ENCODE peak calls at places on chromosomes 6 and 20, in seven cellular contexts. O is bronchial epithelial cell, A is neural progenitor cell, C is PC-3, R is pancreas, J is adrenal gland, Z is fibroblast of villous mesenchyme. G is an unnamed sample.

GRCh38 chr6:132084811-132085509 is 133.8 kb upstream of the CCN2 start:
- DNase-seq in J (no peak), R (no peak), Z (peak), O (peak), C (peak), A (no peak), G (peak)

GRCh38 chr6:100177956-100178355 is 183.9 kb upstream of the MCHR2 start:
- DNase-seq in A (no peak), C (no peak), J (no peak), O (no peak), Z (no peak), R (no peak), G (peak)

GRCh38 chr6:110039996-110040383 is 61.9 kb downstream of the GPR6 start:
- DNase-seq in Z (peak), C (peak), A (peak), O (peak), J (no peak), R (peak), G (peak)

GRCh38 chr6:128327890-128328289 is 192.5 kb downstream of the PTPRK start:
- DNase-seq in R (peak), A (peak), C (peak), J (peak), O (peak), Z (peak), G (peak)

GRCh38 chr6:139577124-139577800 is 202.8 kb upstream of the CITED2 start:
- DNase-seq in C (peak), A (no peak), Z (no peak), R (peak), J (no peak), O (peak), G (no peak)

GRCh38 chr6:72272958-72273357 is 348.9 kb upstream of the KCNQ5 start:
- DNase-seq in O (no peak), J (no peak), R (no peak), Z (no peak), A (no peak), C (no peak), G (peak)

GRCh38 chr6:106092279-106092678 is 6.1 kb downstream of the PRDM1 start:
- DNase-seq in C (no peak), R (no peak), A (no peak), J (no peak), O (no peak), Z (no peak), G (no peak)

GRCh38 chr20:4998160-4998651 is 3.1 kb downstream of the SLC23A2 start:
- DNase-seq in J (no peak), O (no peak), Z (no peak), R (no peak), A (peak), C (peak), G (no peak)

GRCh38 chr20:51022227-51022802 is 592 bp downstream of the KCNG1 start:
- DNase-seq in C (peak), Z (no peak), O (no peak), J (no peak), A (no peak), R (no peak), G (no peak)

GRCh38 chr6:169321546-169321945 is 67.9 kb upstream of the THBS2 start:
- DNase-seq in R (no peak), O (no peak), A (no peak), Z (no peak), C (no peak), J (no peak), G (no peak)

GRCh38 chr6:49979584-49979983 is 10.2 kb upstream of the DEFB113 start:
- DNase-seq in J (no peak), O (no peak), A (no peak), Z (no peak), C (no peak), R (no peak), G (no peak)

GRCh38 chr6:1082040-1082935 is 229.6 kb upstream of the FOXQ1 start:
- DNase-seq in R (no peak), J (no peak), Z (peak), O (peak), A (no peak), C (peak), G (peak)

GRCh38 chr20:33668791-33669155 is 2.0 kb downstream of the ACTL10 start:
- DNase-seq in Z (no peak), A (no peak), O (no peak), J (no peak), R (no peak), C (no peak), G (no peak)

GRCh38 chr6:53032853-53033252 is 32.4 kb upstream of the FBXO9 start:
- DNase-seq in O (no peak), Z (no peak), R (no peak), C (peak), A (no peak), J (no peak), G (peak)

GRCh38 chr6:65638047-65638831 is 68.8 kb downstream of the EYS start:
- DNase-seq in R (no peak), C (peak), O (no peak), A (peak), J (peak), Z (no peak), G (no peak)

GRCh38 chr6:53095716-53096115 is 30.5 kb downstream of the FBXO9 start:
- DNase-seq in A (no peak), Z (no peak), C (no peak), J (no peak), R (no peak), O (no peak), G (peak)

GRCh38 chr20:29409833-29410804 is 1847.3 kb upstream of the DEFB115 start:
- DNase-seq in O (no peak), J (no peak), A (no peak), R (no peak), Z (no peak), C (no peak), G (no peak)

GRCh38 chr6:138377844-138378243 is at the start of gene SMIM28:
- DNase-seq in J (no peak), O (no peak), Z (no peak), A (no peak), C (no peak), R (no peak), G (no peak)

GRCh38 chr20:329851-330232 is 4.5 kb downstream of the SOX12 start:
- DNase-seq in A (no peak), R (no peak), C (no peak), O (no peak), J (no peak), Z (no peak), G (no peak)

GRCh38 chr6:153215242-153215641 is 84.2 kb upstream of the RGS17 start:
- DNase-seq in C (peak), A (no peak), J (no peak), Z (peak), O (no peak), R (no peak), G (peak)
- TF ChIP-seq CTCF in C (no peak), A (no peak), J (no peak), Z (peak), O (no peak), R (no peak), G (no peak)

DNA sequence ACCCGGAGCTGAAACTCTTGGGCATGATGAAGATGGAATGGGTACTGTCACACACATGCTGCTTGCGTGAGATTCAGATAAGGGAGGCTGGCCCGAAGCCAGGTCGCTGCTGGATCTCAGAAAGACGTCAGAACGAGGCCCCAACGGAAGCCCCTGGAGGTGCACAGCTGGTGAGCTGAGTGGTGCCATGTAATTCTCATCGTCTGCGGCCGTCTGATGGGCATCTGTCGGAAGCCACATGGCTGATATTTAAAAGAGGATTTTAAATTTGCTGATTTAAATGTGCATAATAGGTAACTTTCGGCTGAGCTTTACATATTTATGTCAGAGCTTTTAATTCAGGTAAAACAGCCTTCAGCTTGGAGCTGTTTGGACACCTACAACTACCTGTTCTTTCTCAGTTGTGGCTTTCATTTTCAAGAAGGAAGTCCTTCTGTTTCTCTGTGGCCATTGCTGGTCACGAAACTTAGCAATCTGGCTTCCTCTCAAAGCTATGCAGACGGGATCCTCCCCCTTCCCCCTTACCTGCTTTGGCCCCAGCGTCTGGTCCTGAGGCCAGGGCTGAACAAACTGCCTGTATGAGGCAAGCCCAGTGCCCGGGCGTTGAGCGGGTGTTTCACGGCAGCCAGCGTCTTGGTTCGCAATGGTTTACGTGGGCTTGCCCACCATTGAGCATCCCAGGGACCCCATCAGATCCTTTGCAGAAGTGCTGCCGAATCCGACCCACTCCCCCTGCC is 9.2 kb downstream of the SLCO4A1 start:
- DNase-seq in A (no peak), J (peak), R (no peak), O (no peak), C (no peak), Z (peak), G (no peak)
- H3K4me3 ChIP-seq in A (no peak), J (no peak), R (no peak), O (no peak), C (peak), Z (no peak), G (no peak)

DNA sequence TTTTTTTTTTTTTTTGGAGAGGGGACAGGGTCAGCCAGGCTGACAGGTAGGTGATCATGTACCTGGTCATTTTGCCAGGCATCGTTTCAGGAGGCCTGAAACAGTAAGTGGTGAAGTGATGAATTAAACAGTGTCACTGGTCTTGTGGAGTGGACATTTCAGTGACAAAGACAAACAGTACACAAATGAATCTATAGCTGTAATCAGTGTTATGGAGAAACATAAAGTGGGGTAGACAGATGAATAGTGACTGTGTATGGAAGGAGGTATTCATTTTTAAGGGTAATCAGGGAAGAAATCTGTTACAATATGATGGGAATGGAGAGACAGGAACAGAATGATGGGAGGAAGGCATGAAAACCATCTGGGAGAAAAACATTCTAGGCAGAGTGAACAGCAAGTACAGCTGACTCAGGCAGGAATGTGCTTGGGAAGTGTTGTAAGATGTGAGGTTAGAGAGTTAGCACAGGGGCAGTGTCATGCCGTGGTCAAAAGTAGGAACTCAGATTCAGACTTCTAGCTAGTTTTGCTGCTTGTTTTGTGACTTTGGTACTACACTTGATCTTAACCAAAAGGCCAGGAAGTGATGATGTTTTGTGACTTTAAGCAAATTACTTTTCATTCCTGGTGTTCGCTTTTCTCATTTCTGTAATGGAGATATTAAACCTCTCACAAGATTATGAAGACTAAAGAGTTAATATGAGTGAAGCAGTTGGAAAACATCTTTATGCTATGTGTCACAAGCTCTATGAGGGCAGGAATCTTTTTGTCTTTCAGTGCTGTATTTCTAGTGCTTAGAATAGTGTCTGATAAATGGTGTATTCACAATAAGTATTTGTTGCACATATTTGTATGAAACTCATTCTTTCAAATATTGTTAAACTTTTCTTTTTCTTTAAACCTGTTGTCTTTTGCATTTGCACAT is 43.4 kb downstream of the QKI start:
- DNase-seq in Z (peak), O (peak), A (no peak), J (peak), C (peak), R (no peak), G (peak)
- TF ChIP-seq CTCF in Z (no peak), O (no peak), A (no peak), J (no peak), C (no peak), R (no peak), G (peak)

GRCh38 chr6:17012421-17013225 is 89.2 kb upstream of the STMND1 start:
- DNase-seq in C (peak), Z (peak), O (no peak), J (no peak), A (peak), R (no peak), G (peak)
- H3K4me3 ChIP-seq in C (no peak), Z (no peak), O (no peak), J (no peak), A (no peak), R (no peak), G (no peak)

GRCh38 chr20:17576215-17576614 is 6.3 kb downstream of the DSTN start:
- DNase-seq in R (no peak), J (no peak), O (no peak), Z (no peak), C (no peak), A (no peak), G (no peak)

GRCh38 chr20:17584684-17585083 is 14.8 kb downstream of the DSTN start:
- DNase-seq in R (no peak), Z (no peak), J (no peak), C (no peak), O (no peak), A (no peak), G (no peak)

GRCh38 chr20:17580905-17581304 is 11.0 kb downstream of the DSTN start:
- DNase-seq in J (no peak), C (no peak), O (no peak), A (no peak), R (no peak), Z (no peak), G (no peak)

GRCh38 chr20:17583126-17583525 is 13.3 kb downstream of the DSTN start:
- DNase-seq in O (no peak), C (no peak), A (no peak), J (no peak), R (no peak), Z (no peak), G (no peak)

DNA sequence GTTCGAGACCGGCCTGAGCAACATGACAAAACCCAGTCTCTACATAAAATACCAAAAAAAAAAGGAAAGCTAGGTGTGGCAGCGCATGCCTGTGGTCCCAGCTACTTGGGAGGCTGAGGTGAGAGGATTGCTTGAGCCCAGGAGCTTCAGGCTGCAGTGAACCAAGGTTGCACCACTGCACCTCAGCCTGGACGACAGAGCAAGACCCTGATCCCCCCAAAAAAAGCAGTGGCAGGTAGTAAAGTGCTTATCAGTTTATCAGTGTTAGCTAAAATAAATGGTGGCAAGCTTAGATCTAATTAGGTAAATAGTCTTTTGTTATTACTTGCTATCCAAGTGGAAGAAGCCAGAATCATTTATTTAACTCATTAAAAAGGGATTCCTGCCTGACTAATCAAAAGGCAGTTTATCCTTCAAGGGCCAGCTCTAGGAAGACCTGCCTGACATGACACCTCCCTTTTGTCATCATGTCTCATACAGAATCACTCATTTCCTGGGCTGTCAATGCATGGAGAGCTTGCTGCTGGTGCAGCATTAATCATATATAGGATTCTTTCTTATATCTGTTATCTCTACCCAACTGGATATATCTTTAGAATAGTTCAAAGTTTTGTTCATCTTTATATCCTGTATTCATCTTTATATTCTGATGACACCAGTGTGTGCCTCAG is 9.6 kb downstream of the DSTN start:
- DNase-seq in A (no peak), C (peak), J (no peak), O (peak), Z (no peak), R (no peak), G (no peak)
- TF ChIP-seq CTCF in A (no peak), C (no peak), J (no peak), O (no peak), Z (no peak), R (no peak), G (no peak)

GRCh38 chr20:49483706-49484101 is 1.2 kb upstream of the KCNB1 start:
- DNase-seq in Z (no peak), R (no peak), O (no peak), C (no peak), J (no peak), A (peak), G (no peak)
- H3K4me3 ChIP-seq in Z (no peak), R (no peak), O (no peak), C (peak), J (no peak), A (peak), G (peak)